ENCODE peak calls at places on chromosomes 1 and 21, in seven cellular contexts. W is tibial nerve, B is RWPE2, S is neural progenitor cell, N is AG04450, Y is tibial artery, U is AG09309. A is an unnamed sample.

GRCh38 chr1:214843281-214843680 is 239.3 kb upstream of the KCNK2 start:
- DNase-seq in W (no peak), B (no peak), S (no peak), N (no peak), Y (no peak), U (no peak), A (no peak)

GRCh38 chr1:51690285-51690961 is 73.5 kb downstream of the OSBPL9 start:
- DNase-seq in W (no peak), B (no peak), S (no peak), N (peak), Y (no peak), U (peak), A (peak)

GRCh38 chr1:163182330-163182949 is 20.3 kb downstream of the RGS5 start:
- DNase-seq in W (no peak), B (no peak), S (no peak), N (no peak), Y (no peak), U (no peak), A (no peak)

GRCh38 chr21:17679002-17679600 is 66.4 kb upstream of the BTG3 start:
- DNase-seq in W (peak), B (no peak), S (peak), N (peak), Y (no peak), U (peak), A (peak)

GRCh38 chr1:59391216-59392179 is 94.6 kb downstream of the FGGY start:
- DNase-seq in W (no peak), B (no peak), S (no peak), N (no peak), Y (no peak), U (no peak), A (no peak)

GRCh38 chr1:36351222-36351977 is 28.0 kb upstream of the EVA1B start:
- DNase-seq in W (no peak), B (no peak), S (peak), N (no peak), Y (no peak), U (no peak), A (peak)

GRCh38 chr21:31991356-31992331 is 118.8 kb downstream of the HUNK start:
- DNase-seq in W (no peak), B (no peak), S (peak), N (no peak), Y (no peak), U (no peak), A (peak)

GRCh38 chr1:161094481-161094880 is 3.7 kb upstream of the KLHDC9 start:
- DNase-seq in W (no peak), B (no peak), S (no peak), N (no peak), Y (no peak), U (no peak), A (no peak)

GRCh38 chr1:111540928-111541327 is 37.5 kb upstream of the ADORA3 start:
- DNase-seq in W (no peak), B (no peak), S (no peak), N (no peak), Y (no peak), U (no peak), A (no peak)

GRCh38 chr1:70164350-70164749 is 41.0 kb downstream of the LRRC40 start:
- DNase-seq in W (no peak), B (no peak), S (no peak), N (no peak), Y (no peak), U (no peak), A (no peak)

GRCh38 chr1:201126832-201127754 is at the start of gene ASCL5:
- DNase-seq in W (no peak), B (no peak), S (peak), N (no peak), Y (no peak), U (no peak), A (peak)

GRCh38 chr1:108813326-108813725 is 43.6 kb downstream of the AKNAD1 start:
- DNase-seq in W (no peak), B (no peak), S (no peak), N (no peak), Y (no peak), U (no peak), A (no peak)

GRCh38 chr1:205325334-205325884 is 3.9 kb upstream of the NUAK2 start:
- DNase-seq in W (peak), B (no peak), S (peak), N (peak), Y (peak), U (peak), A (peak)

DNA sequence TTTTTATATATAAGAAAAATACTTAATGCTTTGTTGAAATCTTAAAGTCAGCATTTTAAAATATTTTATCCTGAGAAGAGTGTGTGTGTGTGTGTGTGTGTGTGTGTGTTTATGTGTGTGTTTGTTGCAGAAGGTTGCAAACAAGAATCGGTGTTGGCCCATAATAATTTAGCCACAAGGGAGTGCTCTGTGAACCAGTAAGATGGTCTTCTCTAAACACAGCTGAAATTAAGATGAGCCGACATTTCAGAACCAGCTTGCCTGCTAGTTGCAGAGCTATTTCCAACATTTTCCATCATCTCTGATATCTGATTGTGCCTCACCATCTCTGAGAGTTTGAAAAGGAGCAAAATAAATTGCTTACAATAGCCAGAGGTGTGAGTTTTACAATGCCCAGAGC is 158.8 kb upstream of the SGIP1 start:
- DNase-seq in W (no peak), B (no peak), S (no peak), N (no peak), Y (no peak), U (no peak), A (no peak)
- TF ChIP-seq CTCF in W (no peak), B (no peak), S (no peak), N (no peak), Y (no peak), U (no peak), A (no peak)

DNA sequence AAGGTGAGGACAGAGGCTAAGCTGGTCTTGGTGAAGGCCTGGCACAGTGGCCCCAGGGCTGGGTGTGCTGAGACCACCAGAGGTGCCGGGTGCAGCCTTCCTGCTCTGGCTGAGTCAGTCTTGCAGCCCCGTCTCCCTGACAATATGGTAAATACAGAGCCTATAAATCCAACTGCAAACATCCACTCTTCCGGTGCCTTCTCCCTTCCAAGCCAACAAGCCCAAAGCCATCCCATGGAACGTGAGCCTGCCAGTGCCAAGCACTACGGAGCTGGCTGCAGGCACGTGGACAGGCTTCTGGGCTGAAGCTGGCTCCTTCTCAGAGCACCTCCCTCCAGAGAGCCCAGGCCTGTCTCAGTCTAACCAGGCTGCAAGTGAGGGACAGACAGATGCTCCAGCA is 70.0 kb downstream of the TRABD2B start:
- DNase-seq in W (no peak), B (no peak), S (no peak), N (no peak), Y (no peak), U (no peak), A (no peak)
- TF ChIP-seq CTCF in W (no peak), B (no peak), S (no peak), N (no peak), Y (no peak), U (no peak), A (no peak)

GRCh38 chr1:33310702-33311101 is 10.2 kb downstream of the A3GALT2 start:
- DNase-seq in W (no peak), B (no peak), S (no peak), N (no peak), Y (no peak), U (no peak), A (no peak)

GRCh38 chr1:33307494-33307864 is 13.4 kb downstream of the A3GALT2 start:
- DNase-seq in W (no peak), B (no peak), S (no peak), N (no peak), Y (no peak), U (no peak), A (no peak)

GRCh38 chr1:33305016-33305415 is 15.9 kb downstream of the A3GALT2 start:
- DNase-seq in W (no peak), B (no peak), S (no peak), N (no peak), Y (no peak), U (no peak), A (no peak)

GRCh38 chr1:33306061-33306460 is 14.8 kb downstream of the A3GALT2 start:
- DNase-seq in W (no peak), B (no peak), S (no peak), N (no peak), Y (no peak), U (no peak), A (no peak)

DNA sequence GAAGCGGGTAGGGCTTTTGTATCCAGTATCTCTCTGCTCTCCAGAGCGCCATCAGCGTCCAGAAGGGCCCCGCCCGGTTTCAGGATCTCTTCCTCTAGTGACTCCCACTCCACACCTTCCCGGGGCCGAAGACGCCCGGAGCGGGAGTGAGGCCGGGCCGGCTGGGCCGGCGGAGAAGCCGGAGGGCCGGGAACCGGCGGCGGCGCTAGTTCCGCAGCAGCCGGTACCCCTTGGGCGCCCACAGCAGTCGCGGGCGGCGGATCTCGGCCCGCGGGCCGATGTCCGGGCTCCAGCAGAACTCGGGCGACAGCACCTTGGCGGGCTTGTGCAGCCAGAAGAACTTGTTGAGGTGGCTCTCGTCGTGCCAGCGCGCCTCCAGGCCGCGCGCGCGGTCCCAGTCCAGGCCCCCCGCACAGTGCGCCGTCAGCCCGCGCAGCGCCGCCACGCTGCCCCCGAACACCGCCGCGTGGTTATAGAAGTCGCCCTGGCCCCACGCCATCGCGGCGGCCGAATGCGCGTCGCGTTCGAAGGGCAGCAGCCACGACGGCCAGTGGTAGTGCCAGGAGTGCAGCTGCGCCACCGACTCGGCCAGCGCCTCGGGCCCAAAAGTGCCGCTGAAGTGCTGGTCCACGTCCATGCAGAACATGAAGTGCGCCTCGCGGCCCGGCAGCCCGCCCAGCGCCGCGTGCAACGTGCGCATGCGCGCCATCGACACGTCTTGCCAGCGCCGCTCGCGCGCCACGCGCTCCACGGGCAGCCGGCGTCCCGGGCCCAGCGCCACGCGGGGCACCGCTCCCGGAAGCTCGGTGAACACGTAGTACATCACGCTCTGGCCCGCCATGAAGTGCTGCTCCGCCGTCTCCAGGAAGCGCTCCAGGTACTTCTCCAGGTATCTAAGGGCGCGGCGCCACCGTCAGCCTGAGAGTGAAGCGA is 14.1 kb downstream of the A3GALT2 start:
- DNase-seq in W (no peak), B (no peak), S (no peak), N (no peak), Y (no peak), U (no peak), A (no peak)
- TF ChIP-seq CTCF in W (no peak), B (no peak), S (no peak), N (no peak), Y (no peak), U (no peak), A (no peak)

GRCh38 chr1:27366411-27367159 is at the start of gene MAP3K6:
- DNase-seq in W (peak), B (peak), S (peak), N (peak), Y (peak), U (no peak), A (peak)
- TF ChIP-seq CTCF in W (peak), B (peak), S (peak), N (peak), Y (peak), U (no peak), A (peak)

GRCh38 chr1:206909883-206910318 is 11.8 kb downstream of the FCMR start:
- DNase-seq in W (no peak), B (no peak), S (peak), N (no peak), Y (no peak), U (no peak), A (no peak)

GRCh38 chr1:206905295-206906164 is 8.3 kb downstream of the IL24 start:
- DNase-seq in W (no peak), B (peak), S (no peak), N (peak), Y (no peak), U (peak), A (peak)

GRCh38 chr1:206909167-206909882 is 12.1 kb downstream of the IL24 start:
- DNase-seq in W (peak), B (peak), S (peak), N (no peak), Y (no peak), U (no peak), A (peak)

GRCh38 chr1:206908038-206908437 is 10.8 kb downstream of the IL24 start:
- DNase-seq in W (no peak), B (no peak), S (no peak), N (no peak), Y (no peak), U (no peak), A (no peak)

GRCh38 chr1:206907304-206907991 is 10.2 kb downstream of the IL24 start:
- DNase-seq in W (no peak), B (no peak), S (peak), N (no peak), Y (no peak), U (no peak), A (peak)
- TF ChIP-seq CTCF in W (no peak), B (no peak), S (peak), N (peak), Y (no peak), U (peak), A (peak)

DNA sequence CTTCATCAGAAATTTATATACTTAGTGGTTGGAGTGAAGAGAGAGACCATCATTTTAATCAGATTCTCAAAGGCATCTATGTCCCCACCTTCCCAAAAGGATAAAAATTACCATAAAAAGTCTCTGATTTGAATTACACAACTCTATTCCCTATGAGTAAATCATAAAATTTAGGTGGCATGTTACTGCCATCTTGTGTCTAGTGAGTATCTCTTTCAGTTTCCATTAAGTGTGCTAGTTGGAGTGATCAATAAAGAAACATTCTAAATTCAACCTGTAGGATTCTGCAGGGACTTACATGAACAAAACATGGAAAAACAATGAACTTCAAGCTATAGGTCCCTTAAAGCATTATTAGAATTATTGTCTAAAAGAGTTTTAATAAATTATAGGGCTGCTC is 655.4 kb downstream of the LTN1 start:
- DNase-seq in W (no peak), B (no peak), S (peak), N (peak), Y (no peak), U (peak), A (peak)
- TF ChIP-seq CTCF in W (peak), B (peak), S (peak), N (peak), Y (peak), U (peak), A (peak)

A was measured in MCF 10A.